ENCODE peak calls at places on chromosome 11, in seven cellular contexts. U is foreskin fibroblast; T is activated CD8-positive, alpha-beta memory T cell treated with anti-CD3 and anti-CD28 coated beads, Interleukin-2, amount 50 U/mL, for 4 hours; Q is fibroblast of mammary gland; X is cardiac fibroblast; J is SHP77; C is body of pancreas. N is an unnamed sample.

GRCh38 chr11:17867346-17867745 is 132.8 kb downstream of the KCNC1 start:
- DNase-seq in U (no peak), C (no peak), X (no peak), T (no peak), J (no peak), Q (no peak), N (no peak)

GRCh38 chr11:61839742-61840141 is 11.6 kb downstream of the FADS2 start:
- DNase-seq in T (no peak), Q (no peak), C (no peak), J (no peak), U (no peak), X (no peak), N (no peak)

GRCh38 chr11:34830648-34831047 is 85.5 kb downstream of the APIP start:
- DNase-seq in X (peak; percentile 58), Q (no peak), T (no peak), C (no peak), U (peak; percentile 46), J (peak; percentile 69), N (no peak)

GRCh38 chr11:26946209-26946828 is 47.6 kb upstream of the FIBIN start:
- DNase-seq in C (no peak), U (peak; percentile 92), Q (peak; percentile 96), T (no peak), X (peak; percentile 41), J (no peak), N (no peak)

GRCh38 chr11:11567862-11568650 is 53.7 kb downstream of the GALNT18 start:
- DNase-seq in C (no peak), J (no peak), T (no peak), X (peak; percentile 4), Q (peak; percentile 59), U (peak; percentile 47), N (no peak)

GRCh38 chr11:2450321-2451041 is 5.7 kb downstream of the KCNQ1 start:
- DNase-seq in Q (no peak), T (peak; percentile 11), C (no peak), U (no peak), X (no peak), J (no peak), N (no peak)

GRCh38 chr11:121451982-121452608 is at the start of gene SORL1:
- DNase-seq in T (peak; percentile 76), X (peak; percentile 42), C (peak; percentile 66), U (peak; percentile 86), J (no peak), Q (peak; percentile 23), N (peak; percentile 64)

GRCh38 chr11:2221591-2221990 is 48.8 kb downstream of the ASCL2 start:
- DNase-seq in J (no peak), C (no peak), T (no peak), Q (no peak), U (no peak), X (no peak), N (no peak)

GRCh38 chr11:110857885-110858555 is 145.8 kb upstream of the ARHGAP20 start:
- DNase-seq in T (no peak), Q (peak; percentile 91), X (peak; percentile 67), C (no peak), U (peak; percentile 93), J (no peak), N (no peak)

GRCh38 chr11:77749232-77749631 is 71.3 kb downstream of the RSF1 start:
- DNase-seq in C (no peak), Q (no peak), U (no peak), J (no peak), X (no peak), T (no peak), N (no peak)

GRCh38 chr11:36817336-36817965 is 219.4 kb upstream of the RAG2 start:
- DNase-seq in C (no peak), T (no peak), U (peak; percentile 17), X (no peak), Q (peak; percentile 25), J (no peak), N (no peak)

GRCh38 chr11:68036717-68037239 is 2.0 kb upstream of the TCIRG1 start:
- DNase-seq in T (no peak), C (peak; percentile 73), Q (no peak), U (no peak), J (peak; percentile 41), X (no peak), N (no peak)

GRCh38 chr11:33808228-33808828 is 34.0 kb upstream of the FBXO3 start:
- DNase-seq in X (peak; percentile 85), C (peak; percentile 75), T (peak; percentile 91), J (peak; percentile 58), U (peak; percentile 87), Q (peak; percentile 83), N (peak; percentile 76)

GRCh38 chr11:77395460-77396175 is 78.3 kb downstream of the PAK1 start:
- DNase-seq in U (no peak), T (no peak), X (no peak), C (no peak), J (no peak), Q (no peak), N (no peak)

GRCh38 chr11:102448869-102449224 is 3.7 kb downstream of the TMEM123 start:
- DNase-seq in J (no peak), C (no peak), X (no peak), T (no peak), U (no peak), Q (no peak), N (no peak)

GRCh38 chr11:85029964-85030363 is 597.2 kb downstream of the DLG2 start:
- DNase-seq in X (no peak), Q (peak; percentile 74), C (no peak), U (peak; percentile 43), J (peak; percentile 52), T (no peak), N (no peak)

GRCh38 chr11:561148-562003 is 606 bp downstream of the RASSF7 start:
- DNase-seq in T (no peak), Q (no peak), C (peak; percentile 91), U (peak; percentile 48), X (no peak), J (no peak), N (no peak)

GRCh38 chr11:67600324-67601029 is 6.3 kb upstream of the NDUFV1 start:
- DNase-seq in Q (no peak), T (no peak), C (no peak), U (no peak), J (no peak), X (no peak), N (no peak)

GRCh38 chr11:102882389-102883024 is 7.7 kb upstream of the MMP12 start:
- DNase-seq in C (no peak), T (no peak), U (peak; percentile 71), Q (peak; percentile 93), X (no peak), J (no peak), N (no peak)

GRCh38 chr11:83014951-83015350 is 56.7 kb downstream of the RAB30 start:
- DNase-seq in U (no peak), J (no peak), X (no peak), C (no peak), Q (no peak), T (no peak), N (no peak)

GRCh38 chr11:100581318-100581717 is 105.8 kb upstream of the ARHGAP42 start:
- DNase-seq in C (no peak), U (peak; percentile 2), X (no peak), T (no peak), J (no peak), Q (no peak), N (no peak)

GRCh38 chr11:126362879-126363655 is 7.6 kb downstream of the ST3GAL4 start:
- DNase-seq in J (no peak), T (no peak), U (no peak), X (no peak), Q (no peak), C (no peak), N (no peak)

GRCh38 chr11:14015711-14016110 is 53.2 kb downstream of the SPON1 start:
- DNase-seq in T (no peak), Q (peak; percentile 72), C (peak; percentile 57), X (peak; percentile 43), J (no peak), U (peak; percentile 80), N (no peak)

GRCh38 chr11:98107736-98108135 is 913.0 kb upstream of the CNTN5 start:
- DNase-seq in X (peak; percentile 16), Q (no peak), J (peak; percentile 49), U (no peak), C (no peak), T (no peak), N (no peak)

GRCh38 chr11:112745958-112746357 is 215.3 kb upstream of the NCAM1 start:
- DNase-seq in T (no peak), C (no peak), Q (no peak), J (no peak), X (no peak), U (no peak), N (no peak)

GRCh38 chr11:1478544-1478943 is 8.0 kb downstream of the MOB2 start:
- DNase-seq in X (no peak), T (no peak), C (no peak), Q (no peak), J (no peak), U (no peak), N (no peak)

GRCh38 chr11:93028959-93029536 is 59.6 kb downstream of the MTNR1B start:
- DNase-seq in C (no peak), T (no peak), U (no peak), Q (no peak), J (no peak), X (no peak), N (no peak)

GRCh38 chr11:58905141-58905715 is 34.1 kb upstream of the GLYATL1 start:
- DNase-seq in T (no peak), C (peak; percentile 19), U (peak; percentile 89), J (no peak), Q (peak; percentile 66), X (peak; percentile 38), N (no peak)

GRCh38 chr11:36306888-36307287 is 10.8 kb downstream of the PRR5L start:
- DNase-seq in T (no peak), U (peak; percentile 64), J (peak; percentile 8), X (peak; percentile 75), C (no peak), Q (peak; percentile 60), N (no peak)

GRCh38 chr11:103683581-103683980 is 352.9 kb upstream of the DDI1 start:
- DNase-seq in U (peak; percentile 51), T (no peak), C (no peak), J (no peak), X (peak; percentile 31), Q (peak; percentile 76), N (no peak)

GRCh38 chr11:134120143-134120850 is 51.4 kb downstream of the JAM3 start:
- DNase-seq in Q (peak; percentile 94), T (no peak), X (peak; percentile 94), J (no peak), C (no peak), U (peak; percentile 88), N (no peak)

GRCh38 chr11:72413914-72414628 is 20.3 kb downstream of the CLPB start:
- DNase-seq in U (peak; percentile 92), J (peak; percentile 79), T (peak; percentile 72), X (peak; percentile 83), Q (peak; percentile 78), C (peak; percentile 90), N (peak; percentile 71)

GRCh38 chr11:75406338-75406777 is 7.0 kb downstream of the RPS3 start:
- DNase-seq in U (peak; percentile 66), J (no peak), X (no peak), T (no peak), C (no peak), Q (peak; percentile 70), N (no peak)

GRCh38 chr11:64711138-64711943 is 11.7 kb downstream of the NRXN2 start:
- DNase-seq in J (no peak), C (no peak), X (no peak), Q (no peak), U (no peak), T (no peak), N (no peak)

GRCh38 chr11:67420147-67420645 is 4.7 kb downstream of the CARNS1 start:
- DNase-seq in T (no peak), J (no peak), Q (no peak), U (no peak), C (no peak), X (no peak), N (no peak)

GRCh38 chr11:12223771-12224536 is 113.6 kb downstream of the MICAL2 start:
- DNase-seq in T (no peak), X (no peak), U (no peak), J (no peak), C (no peak), Q (no peak), N (no peak)

N was measured in germinal center.